ENCODE peak calls at places on chromosome 21, in five cellular contexts. C is epithelial cell of proximal tubule, D is left ventricle myocardium inferior, H is fibroblast of the aortic adventitia, V is endothelial cell. S is an unnamed sample.

GRCh38 chr21:42858185-42858847 is 21.0 kb downstream of the WDR4 start:
- DNase-seq in D (no peak), C (no peak), V (no peak), H (no peak), S (no peak)

GRCh38 chr21:39121600-39122355 is 61.5 kb downstream of the PSMG1 start:
- DNase-seq in H (no peak), V (no peak), D (no peak), C (no peak), S (no peak)

GRCh38 chr21:20443558-20444155 is 554.6 kb upstream of the NCAM2 start:
- DNase-seq in C (no peak), V (no peak), D (no peak), H (no peak), S (no peak)

GRCh38 chr21:44434936-44435635 is 20.2 kb upstream of the LRRC3 start:
- DNase-seq in V (no peak), C (no peak), D (peak; percentile 9), H (no peak), S (peak; percentile 90)

GRCh38 chr21:36297938-36298572 is 21.9 kb upstream of the MORC3 start:
- DNase-seq in H (peak; percentile 34), C (no peak), D (no peak), V (no peak), S (no peak)

GRCh38 chr21:15208787-15209186 is 144.0 kb upstream of the NRIP1 start:
- DNase-seq in C (no peak), D (no peak), H (no peak), V (no peak), S (no peak)

GRCh38 chr21:42038393-42038792 is 28.2 kb upstream of the ZBTB21 start:
- DNase-seq in C (no peak), V (no peak), H (no peak), D (no peak), S (no peak)

GRCh38 chr21:18725653-18726052 is 322.1 kb upstream of the TMPRSS15 start:
- DNase-seq in V (peak; percentile 15), C (no peak), H (no peak), D (no peak), S (no peak)

GRCh38 chr21:28516996-28517592 is 475.6 kb downstream of the LTN1 start:
- DNase-seq in H (no peak), D (peak; percentile 64), C (peak; percentile 7), V (peak; percentile 76), S (no peak)

GRCh38 chr21:31364265-31364945 is 20.3 kb upstream of the TIAM1 start:
- DNase-seq in D (no peak), H (no peak), C (no peak), V (no peak), S (no peak)

GRCh38 chr21:38306407-38306806 is 49.6 kb downstream of the KCNJ15 start:
- DNase-seq in C (no peak), D (no peak), V (no peak), H (peak; percentile 84), S (no peak)

GRCh38 chr21:39538453-39539042 is 74.2 kb upstream of the B3GALT5 start:
- DNase-seq in D (no peak), V (no peak), C (no peak), H (no peak), S (no peak)

GRCh38 chr21:15020797-15021196 is 44.0 kb downstream of the NRIP1 start:
- DNase-seq in H (no peak), V (no peak), C (no peak), D (no peak), S (no peak)

GRCh38 chr21:42118121-42118795 is 47.1 kb downstream of the UMODL1 start:
- DNase-seq in V (no peak), H (no peak), C (no peak), D (no peak), S (peak; percentile 61)

GRCh38 chr21:21921410-21922232 is 923.4 kb downstream of the NCAM2 start:
- DNase-seq in C (no peak), D (no peak), V (no peak), H (peak; percentile 27), S (no peak)

GRCh38 chr21:39656209-39656608 is 43.5 kb downstream of the B3GALT5 start:
- DNase-seq in D (no peak), V (no peak), C (no peak), H (no peak), S (no peak)

GRCh38 chr21:37829447-37829846 is 86.8 kb downstream of the KCNJ6 start:
- DNase-seq in H (peak; percentile 7), D (no peak), V (no peak), C (peak; percentile 54), S (no peak)

GRCh38 chr21:28016571-28016970 is 976.1 kb downstream of the LTN1 start:
- DNase-seq in V (no peak), H (peak; percentile 61), C (no peak), D (no peak), S (no peak)

GRCh38 chr21:37337831-37338230 is 28.7 kb upstream of the DYRK1A start:
- DNase-seq in D (no peak), V (no peak), H (peak; percentile 51), C (no peak), S (no peak)

GRCh38 chr21:35244514-35244913 is 195.4 kb upstream of the RUNX1 start:
- DNase-seq in H (peak; percentile 46), V (no peak), C (no peak), D (no peak), S (no peak)
- TF ChIP-seq CTCF in H (no peak), V (no peak), C (no peak), D (no peak), S (no peak)

GRCh38 chr21:45923146-45923545 is 58.4 kb upstream of the COL6A1 start:
- DNase-seq in D (peak; percentile 74), H (peak; percentile 87), C (no peak), V (peak; percentile 80), S (no peak)
- TF ChIP-seq CTCF in D (peak; percentile 96), H (peak; percentile 100), C (peak; percentile 67), V (peak; percentile 77), S (peak; percentile 91)

GRCh38 chr21:33293811-33294216 is 27.6 kb downstream of the IL10RB start:
- DNase-seq in C (no peak), V (no peak), H (no peak), D (no peak), S (no peak)
- TF ChIP-seq CTCF in C (no peak), V (no peak), H (no peak), D (no peak), S (no peak)

GRCh38 chr21:26845066-26845749 is at the start of gene ADAMTS1:
- DNase-seq in H (peak; percentile 96), D (peak; percentile 92), V (peak; percentile 88), C (peak; percentile 36), S (peak; percentile 96)
- TF ChIP-seq CTCF in H (peak; percentile 20), D (peak; percentile 38), V (no peak), C (no peak), S (peak; percentile 64)

GRCh38 chr21:40844935-40845334 is 2.0 kb downstream of the DSCAM start:
- DNase-seq in H (no peak), V (no peak), D (no peak), C (no peak), S (no peak)

GRCh38 chr21:40842197-40842552 is 4.8 kb downstream of the DSCAM start:
- DNase-seq in C (no peak), H (no peak), V (no peak), D (no peak), S (no peak)

GRCh38 chr21:40840441-40840840 is 6.5 kb downstream of the DSCAM start:
- DNase-seq in D (no peak), H (no peak), C (no peak), V (no peak), S (no peak)

GRCh38 chr21:40839551-40839950 is 7.4 kb downstream of the DSCAM start:
- DNase-seq in C (no peak), V (no peak), D (no peak), H (no peak), S (no peak)

GRCh38 chr21:40841524-40842196 is 5.3 kb downstream of the DSCAM start:
- DNase-seq in H (no peak), D (peak; percentile 33), V (peak; percentile 63), C (no peak), S (no peak)
- TF ChIP-seq CTCF in H (no peak), D (peak; percentile 62), V (peak; percentile 21), C (peak; percentile 59), S (peak; percentile 64)

GRCh38 chr21:26732442-26733221 is 112.6 kb downstream of the ADAMTS1 start:
- DNase-seq in C (no peak), D (no peak), V (peak; percentile 68), H (peak; percentile 67), S (no peak)
- TF ChIP-seq CTCF in C (peak; percentile 83), D (peak; percentile 71), V (peak; percentile 59), H (peak; percentile 75), S (peak; percentile 81)

DNA sequence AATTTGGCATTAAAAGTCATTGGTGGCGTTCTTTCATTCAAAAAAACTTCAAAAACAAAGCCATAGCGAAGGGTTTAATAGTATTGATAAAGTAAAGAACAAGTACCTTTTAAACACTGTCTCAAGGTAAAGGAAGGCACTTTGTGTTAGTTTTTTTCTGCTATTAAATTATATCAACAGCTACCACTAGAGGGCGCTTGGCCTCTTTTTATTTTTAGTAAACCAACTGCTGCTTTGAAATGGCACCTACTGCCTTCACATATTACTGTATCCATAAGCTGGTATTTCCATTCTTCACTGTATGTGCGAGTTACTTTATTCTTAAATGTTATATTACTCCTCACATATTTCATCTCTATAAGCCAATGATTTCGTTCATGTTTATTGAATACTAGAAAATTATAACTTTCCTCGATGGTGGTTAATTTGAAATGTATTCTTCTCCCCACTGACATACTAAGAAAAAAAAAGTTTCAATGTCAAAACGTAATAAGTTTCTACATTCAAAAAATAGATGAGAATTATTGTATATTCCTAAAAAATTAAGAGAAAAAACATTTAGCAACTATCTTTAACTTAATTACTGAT is 125.7 kb upstream of the CXADR start:
- DNase-seq in H (peak; percentile 80), V (peak; percentile 56), D (no peak), C (peak; percentile 20), S (no peak)
- TF ChIP-seq CTCF in H (peak; percentile 55), V (peak; percentile 99), D (peak; percentile 79), C (peak; percentile 67), S (peak; percentile 91)

GRCh38 chr21:34688145-34688544 is 19.4 kb downstream of the CLIC6 start:
- DNase-seq in H (peak; percentile 58), C (no peak), D (no peak), V (peak; percentile 71), S (no peak)
- TF ChIP-seq CTCF in H (peak; percentile 84), C (no peak), D (no peak), V (peak; percentile 42), S (no peak)

S was measured in chondrocyte.